ENCODE peak calls at places on chromosomes 4 and X, in ten cellular contexts. K is NCI-H2171 treated with DMSO at 0.1 percent for 48 hours, O is uterus, Y is mammary epithelial cell, U is transverse colon, S is T-helper 1 cell, B is adrenal gland, A is M059J, V is GM13976, J is HCT116. W is an unnamed sample.
A peak's percentile ranks its signal among the peaks of the same experiment; 100 is the strongest.

GRCh38 chr4:60562353-60562752 is 637.8 kb upstream of the ADGRL3 start:
- DNase-seq in O (no peak), U (no peak), A (no peak), V (no peak), Y (no peak), J (no peak), K (peak; percentile 20), S (no peak), B (no peak), W (no peak)

GRCh38 chr4:173301518-173302201 is 32.5 kb downstream of the HMGB2 start:
- DNase-seq in A (peak; percentile 53), S (no peak), Y (no peak), B (no peak), V (peak; percentile 32), J (peak; percentile 3), U (no peak), O (no peak), K (no peak), W (peak; percentile 71)

GRCh38 chr4:1504786-1505500 is 98.7 kb upstream of the NKX1-1 start:
- DNase-seq in A (peak; percentile 15), S (no peak), U (peak; percentile 1), J (no peak), B (no peak), Y (no peak), V (no peak), O (peak; percentile 2), K (no peak), W (no peak)

GRCh38 chr4:138499627-138500026 is 257.5 kb upstream of the SLC7A11 start:
- DNase-seq in K (no peak), V (no peak), Y (no peak), A (no peak), S (no peak), O (no peak), U (no peak), B (no peak), J (no peak), W (no peak)

GRCh38 chrX:44152867-44153266 is 179.7 kb upstream of the NDP start:
- DNase-seq in Y (peak; percentile 64), K (no peak), O (no peak), A (peak; percentile 12), S (no peak), J (no peak), B (no peak), U (no peak), V (no peak), W (peak; percentile 50)

GRCh38 chr4:683982-684571 is 4.9 kb downstream of the SLC49A3 start:
- DNase-seq in U (peak; percentile 80), A (peak; percentile 43), J (peak; percentile 51), K (peak; percentile 44), Y (no peak), V (peak; percentile 75), O (no peak), S (no peak), B (peak; percentile 88), W (peak; percentile 73)

GRCh38 chr4:56742080-56742871 is 61.2 kb upstream of the HOPX start:
- DNase-seq in U (no peak), V (no peak), K (no peak), Y (peak; percentile 29), S (no peak), A (peak; percentile 63), B (no peak), J (no peak), O (no peak), W (peak; percentile 12)

GRCh38 chr4:76596713-76597112 is 161.7 kb downstream of the SHROOM3 start:
- DNase-seq in A (no peak), O (no peak), J (no peak), U (peak; percentile 39), K (no peak), Y (no peak), S (no peak), V (no peak), B (no peak), W (no peak)

GRCh38 chr4:152079543-152080293 is 318.9 kb upstream of the GATB start:
- DNase-seq in Y (no peak), U (no peak), O (no peak), V (no peak), A (no peak), B (no peak), K (no peak), J (no peak), S (no peak), W (no peak)

GRCh38 chr4:138910201-138910913 is 105.2 kb upstream of the NOCT start:
- DNase-seq in V (no peak), A (peak; percentile 72), S (no peak), O (no peak), U (no peak), K (no peak), J (no peak), Y (peak; percentile 47), B (no peak), W (no peak)

GRCh38 chr4:176635372-176636261 is 157.1 kb downstream of the VEGFC start:
- DNase-seq in J (no peak), A (peak; percentile 82), S (no peak), K (no peak), V (no peak), O (no peak), Y (peak; percentile 91), B (peak; percentile 62), U (no peak), W (no peak)

GRCh38 chr4:144494280-144494679 is 151.7 kb upstream of the HHIP start:
- DNase-seq in U (no peak), A (no peak), K (no peak), J (no peak), Y (no peak), B (no peak), V (no peak), S (no peak), O (no peak), W (peak; percentile 32)

GRCh38 chr4:166324321-166324720 is 451.3 kb downstream of the TLL1 start:
- DNase-seq in Y (peak; percentile 30), V (no peak), U (peak; percentile 29), O (no peak), S (no peak), B (no peak), A (peak; percentile 60), J (peak; percentile 37), K (peak; percentile 10), W (peak; percentile 14)

GRCh38 chrX:70088281-70088680 is 26.0 kb downstream of the OTUD6A start:
- DNase-seq in B (no peak), S (no peak), U (no peak), K (no peak), J (no peak), Y (no peak), V (no peak), O (no peak), A (no peak), W (no peak)

GRCh38 chr4:67437974-67438713 is 107.2 kb downstream of the CENPC start:
- DNase-seq in A (peak; percentile 8), O (no peak), K (no peak), J (no peak), U (no peak), B (no peak), Y (peak; percentile 54), S (no peak), V (no peak), W (peak; percentile 84)

GRCh38 chr4:165410214-165410613 is 31.4 kb downstream of the CPE start:
- DNase-seq in U (no peak), V (no peak), K (no peak), J (no peak), A (no peak), B (no peak), O (no peak), S (no peak), Y (no peak), W (no peak)

GRCh38 chr4:84530449-84530848 is 31.4 kb upstream of the NKX6-1 start:
- DNase-seq in V (no peak), B (no peak), S (no peak), K (no peak), U (no peak), Y (no peak), A (peak; percentile 72), O (no peak), J (no peak), W (peak; percentile 7)

GRCh38 chr4:133320576-133321170 is 171.6 kb downstream of the PCDH10 start:
- DNase-seq in J (peak; percentile 33), V (peak; percentile 16), B (no peak), Y (peak; percentile 11), U (no peak), O (no peak), S (no peak), A (peak; percentile 37), K (peak; percentile 38), W (peak; percentile 64)

W was measured in adipocyte.